ENCODE peak calls at places on chromosomes 5 and 9, in four cellular contexts. K, H, E and F are unnamed samples.

GRCh38 chr9:93697352-93698139 is 121.2 kb downstream of the PHF2 start:
- DNase-seq in E (no peak), H (no peak), K (no peak), F (no peak)

GRCh38 chr5:68110894-68111293 is 104.7 kb upstream of the PIK3R1 start:
- DNase-seq in H (no peak), K (no peak), E (no peak), F (no peak)

GRCh38 chr9:96858670-96859069 is 4.4 kb upstream of the ZNF782 start:
- DNase-seq in E (no peak), K (no peak), H (peak; percentile 40), F (no peak)

GRCh38 chr5:35212006-35212982 is 18.0 kb downstream of the PRLR start:
- DNase-seq in E (no peak), H (no peak), K (peak; percentile 71), F (no peak)

GRCh38 chr9:135061441-135061840 is 26.0 kb upstream of the OLFM1 start:
- DNase-seq in H (no peak), E (no peak), K (no peak), F (no peak)

GRCh38 chr5:108743344-108743743 is 4.4 kb upstream of the FER start:
- DNase-seq in E (no peak), H (no peak), K (no peak), F (no peak)

GRCh38 chr9:2144619-2145018 is 129.5 kb downstream of the SMARCA2 start:
- DNase-seq in K (no peak), E (no peak), H (no peak), F (no peak)

GRCh38 chr9:122200960-122201635 is 27.7 kb downstream of the LHX6 start:
- DNase-seq in E (no peak), H (no peak), K (no peak), F (no peak)

GRCh38 chr5:173395257-173395932 is 67.2 kb upstream of the STC2 start:
- DNase-seq in K (no peak), E (peak; percentile 29), H (peak; percentile 16), F (peak; percentile 18)

GRCh38 chr9:127210851-127211730 is 53.5 kb upstream of the GARNL3 start:
- DNase-seq in K (no peak), H (no peak), E (no peak), F (no peak)

GRCh38 chr9:1745980-1746379 is 269.2 kb upstream of the SMARCA2 start:
- DNase-seq in E (no peak), H (no peak), K (no peak), F (no peak)

GRCh38 chr5:77971965-77972544 is 195.9 kb upstream of the TBCA start:
- DNase-seq in H (no peak), K (no peak), E (no peak), F (no peak)

GRCh38 chr5:93385665-93386064 is 195.4 kb downstream of the NR2F1-AS1 start:
- DNase-seq in E (no peak), K (no peak), H (no peak), F (no peak)

GRCh38 chr9:69085523-69086283 is 50.2 kb downstream of the FXN start:
- DNase-seq in K (no peak), E (no peak), H (peak; percentile 53), F (no peak)

DNA sequence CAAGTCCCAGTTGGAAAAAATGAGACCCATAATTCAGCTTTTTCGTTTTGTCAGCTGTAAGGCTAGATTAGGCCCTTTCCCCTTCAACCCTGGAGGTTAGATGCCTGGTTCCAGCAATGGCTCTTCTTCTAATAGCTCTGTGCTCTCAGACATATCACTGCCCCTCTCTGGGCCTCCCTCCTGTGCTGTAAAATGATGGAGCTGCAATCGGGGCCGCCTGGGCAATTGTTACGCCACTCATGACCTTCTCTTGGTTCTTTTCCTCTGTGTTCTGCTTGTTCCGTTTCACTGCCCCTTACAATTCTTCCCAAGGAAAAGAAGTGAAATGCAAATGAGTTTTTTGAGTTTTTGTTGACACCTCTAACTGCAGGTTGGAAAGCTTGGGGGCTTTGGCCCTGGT is 111.0 kb downstream of the FOXD1 start:
- DNase-seq in E (no peak), K (no peak), H (no peak), F (no peak)
- H3K27ac ChIP-seq in E (no peak overlapping the region), K (no peak overlapping the region), H (no peak overlapping the region), F (no peak overlapping the region)

DNA sequence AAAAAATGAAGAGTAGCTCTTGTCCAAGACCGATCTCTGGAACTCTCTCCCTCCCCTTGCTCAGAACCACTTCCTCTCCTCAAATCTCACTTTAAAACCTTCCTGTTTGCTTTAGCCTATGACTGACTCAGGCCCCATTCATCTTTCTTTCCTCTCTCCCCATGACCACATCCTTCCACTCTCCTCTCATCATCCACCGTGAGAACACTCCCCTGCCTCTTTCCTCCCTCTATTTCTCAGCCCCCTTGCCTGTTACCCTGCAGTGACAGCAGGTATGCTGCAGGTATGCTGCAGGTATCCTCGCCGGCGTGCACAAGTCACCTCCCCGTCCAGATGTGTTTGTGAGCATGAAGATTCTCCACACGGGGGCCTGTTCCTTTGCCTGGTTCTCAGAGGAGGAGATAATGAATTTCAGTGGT is 505.3 kb downstream of the CCDC171 start:
- DNase-seq in E (no peak), K (no peak), H (no peak), F (no peak)
- TF ChIP-seq CHD4 in E (no peak), K (no peak), H (no peak), F (no peak)

DNA sequence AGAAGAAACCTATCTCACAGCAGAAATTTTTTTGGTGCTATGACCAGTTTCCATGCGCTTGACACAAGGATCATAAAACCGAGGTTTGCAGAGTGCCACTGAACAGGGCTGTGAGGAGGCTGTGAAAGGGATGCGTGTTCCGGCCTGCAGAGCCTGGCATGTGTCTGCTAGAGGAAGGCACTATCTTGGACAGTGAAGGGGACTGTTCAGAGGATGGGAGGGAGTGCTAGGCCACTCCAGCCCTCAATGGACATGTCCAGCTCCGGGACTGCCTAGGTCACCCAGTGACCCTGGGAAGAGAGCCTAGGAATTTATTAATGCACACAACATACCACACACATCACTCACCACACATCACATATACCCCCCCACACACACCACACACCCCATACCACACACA is 275.9 kb downstream of the GADD45G start:
- DNase-seq in H (no peak), K (no peak), E (no peak), F (no peak)
- TF ChIP-seq RFX5 in H (no peak), K (no peak), E (no peak), F (no peak)

DNA sequence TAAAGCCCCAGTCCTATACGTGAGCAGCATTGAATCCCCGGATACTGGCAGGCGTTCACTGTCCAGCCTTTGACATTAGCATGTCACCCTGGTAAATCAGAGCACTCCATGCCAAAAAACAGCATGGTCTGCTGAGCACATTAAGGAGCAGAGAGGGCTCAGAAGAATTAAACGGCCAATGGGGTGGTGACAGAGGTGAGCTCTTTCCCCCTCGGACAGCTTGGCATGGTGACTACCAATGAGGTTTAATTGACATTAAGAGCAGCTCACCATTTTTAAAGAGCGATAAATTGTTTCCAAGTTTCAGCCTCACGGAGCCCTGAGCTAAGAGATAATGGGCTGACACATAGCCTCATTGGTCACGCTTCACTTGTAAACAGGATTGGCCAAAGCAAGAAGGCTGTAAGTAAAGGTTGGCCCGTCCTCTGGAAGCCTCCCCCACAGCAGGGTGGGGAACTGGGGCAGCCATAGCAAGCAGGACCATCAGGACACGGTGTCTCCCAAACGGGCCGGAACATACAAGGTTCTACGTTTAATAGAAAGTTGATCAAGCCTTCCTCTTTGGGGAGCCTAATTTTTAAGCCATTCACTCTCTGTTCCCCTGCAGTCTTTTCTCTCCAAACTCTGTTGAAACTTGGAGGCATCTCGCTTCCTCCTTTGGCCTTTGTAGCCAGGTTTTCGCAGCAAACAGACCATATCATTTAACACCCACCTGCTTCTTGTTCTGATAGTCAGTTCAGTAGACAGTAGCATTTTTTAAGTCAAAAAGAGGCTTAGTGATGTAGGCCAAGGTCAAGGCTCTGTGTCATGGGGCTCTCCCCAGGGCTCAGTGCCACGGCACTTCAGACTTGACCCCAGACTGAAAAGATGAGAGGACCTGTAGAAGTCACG is 25.9 kb downstream of the QRFP start:
- DNase-seq in E (peak; percentile 54), H (no peak), K (peak; percentile 62), F (no peak)
- H3K27ac ChIP-seq in E (no peak overlapping the region), H (no peak overlapping the region), K (peak overlapping the region; percentile 7), F (no peak overlapping the region)

GRCh38 chr9:30746589-30746988 is 1637.9 kb upstream of the ACO1 start:
- DNase-seq in K (no peak), H (no peak), E (no peak), F (no peak)
- TF ChIP-seq CHD4 in K (no peak), H (no peak), E (no peak), F (no peak)

GRCh38 chr9:120783611-120784047 is 9.6 kb downstream of the FBXW2 start:
- DNase-seq in H (peak; percentile 87), E (no peak), K (no peak), F (no peak)
- TF ChIP-seq RFX5 in H (no peak), E (no peak), K (no peak), F (no peak)